ENCODE peak calls at places on chromosomes 7 and 10, in four cellular contexts. Q, C, D and G are unnamed samples.

GRCh38 chr7:140402178-140402835 is 1.6 kb upstream of the RAB19 start:
- DNase-seq in D (no peak), C (no peak), Q (no peak), G (no peak)

GRCh38 chr10:15385552-15386455 is 14.7 kb upstream of the FAM171A1 start:
- DNase-seq in D (no peak), Q (no peak), C (no peak), G (no peak)

GRCh38 chr10:34615770-34616169 is 199.3 kb downstream of the PARD3 start:
- DNase-seq in Q (no peak), D (no peak), C (no peak), G (no peak)

GRCh38 chr10:7520496-7521485 is 110.0 kb upstream of the SFMBT2 start:
- DNase-seq in D (no peak), C (no peak), Q (no peak), G (no peak)

GRCh38 chr10:105727131-105727530 is 1086.0 kb downstream of the SORCS3 start:
- DNase-seq in D (no peak), C (no peak), Q (no peak), G (no peak)

GRCh38 chr10:90872648-90873020 is 860 bp downstream of the RPP30 start:
- DNase-seq in Q (no peak), C (no peak), D (no peak), G (no peak)

GRCh38 chr7:47483604-47484273 is 98.2 kb downstream of the TNS3 start:
- DNase-seq in C (no peak), D (no peak), Q (peak), G (no peak)

GRCh38 chr10:133182190-133182589 is 22.2 kb downstream of the KNDC1 start:
- DNase-seq in C (no peak), Q (no peak), D (no peak), G (no peak)

GRCh38 chr7:43294080-43294630 is 181.7 kb downstream of the HECW1 start:
- DNase-seq in D (no peak), C (no peak), Q (no peak), G (no peak)

GRCh38 chr7:82443044-82443800 is at the start of gene CACNA2D1:
- DNase-seq in C (peak), D (peak), Q (peak), G (no peak)

GRCh38 chr10:3570855-3571266 is 214.1 kb downstream of the KLF6 start:
- DNase-seq in D (peak), C (no peak), Q (no peak), G (no peak)

GRCh38 chr7:22566176-22566575 is 66.2 kb upstream of the STEAP1B start:
- DNase-seq in D (no peak), Q (no peak), C (no peak), G (no peak)

GRCh38 chr10:90417056-90417455 is 440.8 kb downstream of the HTR7 start:
- DNase-seq in C (no peak), D (no peak), Q (no peak), G (no peak)

GRCh38 chr7:98974906-98975816 is 96.8 kb downstream of the TRRAP start:
- DNase-seq in Q (peak), C (no peak), D (peak), G (no peak)

GRCh38 chr10:113788604-113789083 is 37.2 kb downstream of the PLEKHS1 start:
- DNase-seq in D (no peak), Q (no peak), C (peak), G (no peak)

GRCh38 chr10:88233870-88234269 is 349.2 kb downstream of the RNLS start:
- DNase-seq in Q (no peak), C (no peak), D (peak), G (no peak)

GRCh38 chr7:15140431-15140830 is 237.9 kb upstream of the DGKB start:
- DNase-seq in Q (no peak), C (no peak), D (no peak), G (no peak)

GRCh38 chr7:828793-829561 is 3.3 kb upstream of the SUN1 start:
- DNase-seq in Q (no peak), D (no peak), C (no peak), G (no peak)

GRCh38 chr10:24645784-24646183 is 77.9 kb downstream of the ARHGAP21 start:
- DNase-seq in Q (no peak), C (peak), D (no peak), G (no peak)

GRCh38 chr10:90352288-90352687 is 505.6 kb downstream of the HTR7 start:
- DNase-seq in D (no peak), Q (no peak), C (no peak), G (no peak)

GRCh38 chr10:71326464-71326881 is 7.4 kb downstream of the SLC29A3 start:
- DNase-seq in Q (no peak), D (no peak), C (peak), G (no peak)

GRCh38 chr7:38453826-38454225 is 177.3 kb downstream of the AMPH start:
- DNase-seq in D (no peak), C (no peak), Q (no peak), G (no peak)

GRCh38 chr7:139949629-139950028 is 113.1 kb downstream of the PARP12 start:
- DNase-seq in D (no peak), C (no peak), Q (no peak), G (no peak)

GRCh38 chr10:74748632-74749031 is 77.8 kb upstream of the KAT6B start:
- DNase-seq in C (no peak), Q (no peak), D (no peak), G (no peak)

GRCh38 chr7:26472971-26473370 is 181.3 kb downstream of the SNX10 start:
- DNase-seq in C (no peak), D (no peak), Q (no peak), G (no peak)

GRCh38 chr7:20352573-20353304 is 22.0 kb downstream of the ITGB8 start:
- DNase-seq in Q (no peak), C (no peak), D (no peak), G (no peak)

GRCh38 chr10:94963901-94964300 is 25.4 kb downstream of the CYP2C9 start:
- DNase-seq in C (peak), Q (peak), D (no peak), G (no peak)

GRCh38 chr10:84256510-84257342 is 11.9 kb downstream of the RGR start:
- DNase-seq in Q (no peak), D (peak), C (no peak), G (no peak)

GRCh38 chr10:117444497-117445040 is 69.3 kb upstream of the PDZD8 start:
- DNase-seq in D (no peak), C (no peak), Q (no peak), G (no peak)

GRCh38 chr7:19621740-19622139 is 87.1 kb downstream of the POLR1F start:
- DNase-seq in D (no peak), C (no peak), Q (no peak), G (no peak)

GRCh38 chr10:42975005-42975493 is 101.8 kb upstream of the RET start:
- DNase-seq in Q (peak), C (no peak), D (no peak), G (no peak)